ENCODE peak calls at places on chromosomes 2 and 18, in six cellular contexts. V, P, R, S, J and N are unnamed samples.
A peak's percentile ranks its signal among the peaks of the same experiment; 100 is the strongest.

GRCh38 chr2:75896779-75897366 is 186.2 kb upstream of the GCFC2 start:
- DNase-seq in V (no peak), P (no peak), R (peak; percentile 4), S (no peak), J (no peak), N (peak; percentile 1)

GRCh38 chr2:127216105-127216504 is 4.0 kb downstream of the CYP27C1 start:
- DNase-seq in V (no peak), P (no peak), R (no peak), S (no peak), J (no peak), N (no peak)

GRCh38 chr2:9071032-9071431 is 67.5 kb upstream of the MBOAT2 start:
- DNase-seq in V (no peak), P (peak; percentile 99), R (peak; percentile 86), S (peak; percentile 89), J (no peak), N (peak; percentile 14)

GRCh38 chr2:33292981-33293586 is 183.4 kb upstream of the RASGRP3 start:
- DNase-seq in V (no peak), P (no peak), R (no peak), S (no peak), J (no peak), N (no peak)

GRCh38 chr2:222915092-222915957 is 54.5 kb downstream of the ACSL3 start:
- DNase-seq in V (no peak), P (peak; percentile 4), R (no peak), S (peak; percentile 41), J (no peak), N (no peak)

GRCh38 chr2:171083426-171083825 is 77.3 kb downstream of the TLK1 start:
- DNase-seq in V (no peak), P (no peak), R (no peak), S (no peak), J (no peak), N (peak; percentile 70)

GRCh38 chr2:30408961-30409387 is 38.1 kb upstream of the LCLAT1 start:
- DNase-seq in V (no peak), P (no peak), R (no peak), S (peak; percentile 89), J (no peak), N (peak; percentile 22)

GRCh38 chr2:224520064-224520463 is 65.1 kb downstream of the CUL3 start:
- DNase-seq in V (no peak), P (no peak), R (no peak), S (peak; percentile 92), J (no peak), N (peak; percentile 4)

GRCh38 chr18:9413586-9413985 is 61.7 kb upstream of the RALBP1 start:
- DNase-seq in V (no peak), P (no peak), R (no peak), S (peak; percentile 91), J (no peak), N (no peak)

GRCh38 chr2:207796585-207797350 is 27.1 kb upstream of the FZD5 start:
- DNase-seq in V (no peak), P (no peak), R (no peak), S (peak; percentile 28), J (no peak), N (no peak)

GRCh38 chr18:13791181-13791580 is 32.8 kb upstream of the MC5R start:
- DNase-seq in V (no peak), P (no peak), R (no peak), S (peak; percentile 2), J (no peak), N (no peak)

GRCh38 chr2:191899442-191899841 is 52.6 kb upstream of the CAVIN2 start:
- DNase-seq in V (no peak), P (no peak), R (no peak), S (peak; percentile 91), J (no peak), N (no peak)

GRCh38 chr2:105794926-105795574 is 50.3 kb downstream of the NCK2 start:
- DNase-seq in V (no peak), P (no peak), R (no peak), S (no peak), J (no peak), N (no peak)

GRCh38 chr2:60331106-60331809 is 222.2 kb downstream of the BCL11A start:
- DNase-seq in V (no peak), P (no peak), R (no peak), S (no peak), J (no peak), N (no peak)

GRCh38 chr2:215654177-215654850 is 218.4 kb upstream of the FN1 start:
- DNase-seq in V (no peak), P (no peak), R (no peak), S (peak; percentile 76), J (no peak), N (no peak)

GRCh38 chr18:43587538-43588153 is 310.4 kb upstream of the SYT4 start:
- DNase-seq in V (no peak), P (no peak), R (no peak), S (peak; percentile 41), J (no peak), N (peak; percentile 17)

DNA sequence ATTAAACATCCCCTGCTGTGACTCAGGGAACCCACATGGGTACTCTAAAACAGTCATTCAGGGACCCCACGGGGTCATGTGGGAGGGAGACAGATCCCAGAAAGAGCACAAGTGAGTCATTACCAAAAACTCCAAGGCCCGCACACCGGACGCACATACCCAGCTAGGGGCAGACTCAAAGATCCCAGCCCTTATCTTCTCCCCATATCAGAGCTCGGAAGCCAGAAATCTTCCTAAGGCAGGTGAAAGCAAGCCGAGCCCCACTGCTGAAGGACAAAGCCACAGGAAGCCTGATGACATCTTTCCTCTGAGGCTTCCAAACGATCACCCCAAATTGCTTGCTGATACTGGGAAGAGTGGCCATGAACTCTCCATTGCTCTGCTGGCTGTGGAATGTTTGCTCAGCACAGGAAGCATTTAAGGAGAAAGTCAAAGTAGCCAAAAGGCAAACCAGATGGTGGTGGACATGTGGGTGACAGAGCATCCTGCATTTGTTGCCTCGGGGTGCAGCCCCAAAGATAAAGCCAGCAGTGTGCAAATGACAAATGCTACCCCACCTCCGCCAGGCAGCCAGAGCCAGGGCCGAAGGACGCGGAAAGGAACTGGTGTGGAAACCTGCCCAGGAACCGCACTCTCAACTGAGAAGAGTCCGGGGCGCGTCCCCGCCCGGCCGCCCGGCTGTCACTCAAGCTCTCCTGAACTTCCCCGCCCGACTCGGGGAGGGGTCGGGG is 784 bp downstream of the ACTR1B start:
- DNase-seq in V (peak; percentile 43), P (no peak), R (peak; percentile 47), S (peak; percentile 89), J (peak; percentile 68), N (peak; percentile 80)
- TF ChIP-seq POLR2A in V (peak; percentile 6), P (no peak), R (no peak), S (peak; percentile 71), J (no peak), N (no peak)

DNA sequence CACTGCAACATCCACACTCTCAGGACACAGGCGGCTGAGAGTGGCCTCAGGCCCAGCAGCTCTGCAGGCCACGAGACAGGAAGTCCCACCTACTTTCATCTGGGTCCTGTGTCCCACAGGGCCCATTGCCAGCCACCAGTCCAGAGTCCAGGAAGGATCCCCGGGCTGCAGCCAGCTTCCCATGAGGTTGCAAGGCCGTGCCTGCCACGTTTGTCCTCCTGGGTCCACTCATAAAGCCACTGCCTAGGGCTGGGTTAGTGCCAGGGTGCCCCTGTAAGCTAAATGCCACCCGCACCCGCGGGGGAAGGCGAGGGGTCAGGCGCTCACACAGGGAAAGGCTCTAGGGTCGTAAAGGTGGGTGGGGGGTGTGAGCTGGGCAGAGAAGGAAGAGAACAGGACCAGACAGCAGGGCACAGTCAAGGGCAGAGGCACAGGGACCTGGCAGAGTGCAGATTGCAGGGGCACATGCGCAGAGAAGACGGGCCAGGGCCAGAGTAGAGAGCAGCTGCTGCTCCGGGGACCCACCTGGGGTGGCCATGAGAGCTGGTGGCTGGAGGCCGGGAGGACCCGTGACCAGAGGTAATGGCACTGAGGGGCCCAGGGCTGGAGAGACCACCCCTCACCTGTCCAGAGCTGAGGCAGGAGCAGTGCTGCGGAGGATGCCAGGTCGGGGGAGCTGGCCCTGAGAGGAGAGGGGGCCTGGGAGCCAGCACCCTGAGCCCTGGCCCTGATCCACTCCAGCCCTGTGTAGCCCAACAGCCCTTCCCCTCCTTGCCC is 8.0 kb downstream of the AGXT start:
- DNase-seq in V (no peak), P (no peak), R (no peak), S (no peak), J (no peak), N (no peak)
- TF ChIP-seq POLR2A in V (no peak), P (no peak), R (no peak), S (no peak), J (no peak), N (no peak)

GRCh38 chr2:159904565-159905281 is 106.7 kb upstream of the CD302 start:
- DNase-seq in V (peak; percentile 14), P (no peak), R (peak; percentile 35), S (no peak), J (peak; percentile 61), N (peak; percentile 38)

GRCh38 chr2:159903404-159904126 is 105.6 kb upstream of the CD302 start:
- DNase-seq in V (no peak), P (no peak), R (no peak), S (no peak), J (no peak), N (no peak)

GRCh38 chr2:159905901-159906300 is 107.9 kb upstream of the CD302 start:
- DNase-seq in V (no peak), P (no peak), R (no peak), S (no peak), J (no peak), N (no peak)

GRCh38 chr2:159902722-159903121 is 104.7 kb upstream of the CD302 start:
- DNase-seq in V (no peak), P (no peak), R (no peak), S (no peak), J (no peak), N (no peak)

GRCh38 chr2:159904127-159904564 is 106.1 kb upstream of the CD302 start:
- DNase-seq in V (no peak), P (no peak), R (no peak), S (no peak), J (no peak), N (no peak)
- TF ChIP-seq POLR2A in V (no peak), P (no peak), R (no peak), S (no peak), J (no peak), N (no peak)

GRCh38 chr18:35117951-35118411 is 76.8 kb downstream of the MAPRE2 start:
- DNase-seq in V (no peak), P (no peak), R (no peak), S (peak; percentile 70), J (no peak), N (no peak)
- TF ChIP-seq POLR2A in V (peak; percentile 23), P (no peak), R (no peak), S (no peak), J (no peak), N (no peak)

GRCh38 chr2:69177785-69178636 is 165.0 kb downstream of the ANTXR1 start:
- DNase-seq in V (peak; percentile 85), P (peak; percentile 75), R (peak; percentile 65), S (peak; percentile 92), J (no peak), N (peak; percentile 85)
- TF ChIP-seq POLR2A in V (peak; percentile 46), P (no peak), R (no peak), S (peak; percentile 75), J (no peak), N (no peak)